ENCODE peak calls at places on chromosome 14, in six cellular contexts. Y, K, O, R, Q and E are unnamed samples.

GRCh38 chr14:71454010-71454409 is 478.2 kb upstream of the RGS6 start:
- DNase-seq in Y (no peak), K (no peak), O (no peak), R (no peak), Q (no peak), E (no peak)

GRCh38 chr14:38042356-38042755 is 165.3 kb upstream of the SSTR1 start:
- DNase-seq in Y (no peak), K (peak), O (no peak), R (no peak), Q (no peak), E (no peak)

GRCh38 chr14:92880851-92881250 is 42.1 kb upstream of the CHGA start:
- DNase-seq in Y (no peak), K (no peak), O (no peak), R (no peak), Q (no peak), E (no peak)

GRCh38 chr14:41423503-41423902 is 183.2 kb upstream of the LRFN5 start:
- DNase-seq in Y (no peak), K (no peak), O (no peak), R (no peak), Q (no peak), E (no peak)

GRCh38 chr14:64244279-64244678 is 49.9 kb downstream of the ESR2 start:
- DNase-seq in Y (no peak), K (no peak), O (no peak), R (no peak), Q (peak), E (no peak)

GRCh38 chr14:49620182-49621113 is at the start of the genes MGAT2 and RPL36AL:
- DNase-seq in Y (peak), K (peak), O (peak), R (peak), Q (peak), E (peak)

GRCh38 chr14:53536446-53536845 is 383.3 kb upstream of the DDHD1 start:
- DNase-seq in Y (no peak), K (no peak), O (no peak), R (no peak), Q (no peak), E (no peak)

GRCh38 chr14:33967138-33967537 is 16.3 kb upstream of the EGLN3 start:
- DNase-seq in Y (no peak), K (no peak), O (no peak), R (no peak), Q (no peak), E (no peak)

GRCh38 chr14:90551733-90552464 is 155.1 kb downstream of the CALM1 start:
- DNase-seq in Y (no peak), K (no peak), O (no peak), R (no peak), Q (no peak), E (no peak)

GRCh38 chr14:103884854-103885253 is 37.5 kb upstream of the PPP1R13B start:
- DNase-seq in Y (no peak), K (no peak), O (no peak), R (no peak), Q (no peak), E (no peak)

GRCh38 chr14:105748204-105748578 is 221.8 kb downstream of the TMEM121 start:
- DNase-seq in Y (peak), K (no peak), O (no peak), R (no peak), Q (no peak), E (peak)

GRCh38 chr14:77616133-77616453 is 344 bp downstream of the SPTLC2 start:
- DNase-seq in Y (no peak), K (no peak), O (no peak), R (peak), Q (no peak), E (no peak)

GRCh38 chr14:21894003-21894897 is 220.6 kb upstream of the OR4E1 start:
- DNase-seq in Y (no peak), K (no peak), O (peak), R (peak), Q (no peak), E (no peak)

GRCh38 chr14:23044840-23045239 is 2.8 kb downstream of the PSMB11 start:
- DNase-seq in Y (no peak), K (no peak), O (no peak), R (no peak), Q (no peak), E (no peak)

GRCh38 chr14:42541535-42542001 is 934.9 kb downstream of the LRFN5 start:
- DNase-seq in Y (no peak), K (no peak), O (no peak), R (no peak), Q (no peak), E (no peak)

GRCh38 chr14:104956290-104956890 is 21.8 kb downstream of the AHNAK2 start:
- DNase-seq in Y (no peak), K (no peak), O (no peak), R (no peak), Q (no peak), E (no peak)

GRCh38 chr14:22898302-22898894 is 15.4 kb downstream of the REM2 start:
- DNase-seq in Y (no peak), K (no peak), O (no peak), R (no peak), Q (no peak), E (no peak)

GRCh38 chr14:55372423-55372822 is 39.2 kb downstream of the ATG14 start:
- DNase-seq in Y (no peak), K (no peak), O (no peak), R (no peak), Q (no peak), E (no peak)

GRCh38 chr14:52802597-52802996 is 11.2 kb upstream of the GNPNAT1 start:
- DNase-seq in Y (no peak), K (no peak), O (no peak), R (no peak), Q (no peak), E (no peak)

GRCh38 chr14:94768521-94769412 is 1.1 kb downstream of the GSC start:
- DNase-seq in Y (no peak), K (no peak), O (peak), R (no peak), Q (peak), E (no peak)

GRCh38 chr14:67806228-67806627 is 10.2 kb downstream of the ZFYVE26 start:
- DNase-seq in Y (no peak), K (no peak), O (no peak), R (no peak), Q (no peak), E (no peak)

GRCh38 chr14:75442166-75442565 is 14.3 kb downstream of the JDP2 start:
- DNase-seq in Y (no peak), K (no peak), O (no peak), R (no peak), Q (no peak), E (no peak)

GRCh38 chr14:40122978-40123648 is 690.9 kb upstream of the FBXO33 start:
- DNase-seq in Y (no peak), K (no peak), O (peak), R (no peak), Q (no peak), E (no peak)

GRCh38 chr14:101707285-101707842 is 54.1 kb upstream of the PPP2R5C start:
- DNase-seq in Y (peak), K (no peak), O (peak), R (no peak), Q (peak), E (peak)

GRCh38 chr14:84403585-84403984 is 1126.4 kb upstream of the FLRT2 start:
- DNase-seq in Y (no peak), K (no peak), O (no peak), R (no peak), Q (no peak), E (no peak)

GRCh38 chr14:104885973-104886689 is 21.1 kb downstream of the CEP170B start:
- DNase-seq in Y (no peak), K (no peak), O (no peak), R (no peak), Q (peak), E (no peak)

GRCh38 chr14:55807059-55807499 is 227.1 kb downstream of the KTN1 start:
- DNase-seq in Y (no peak), K (no peak), O (peak), R (peak), Q (peak), E (no peak)

GRCh38 chr14:94355191-94355794 is 32.2 kb upstream of the SERPINA6 start:
- DNase-seq in Y (no peak), K (no peak), O (no peak), R (no peak), Q (peak), E (no peak)

GRCh38 chr14:94392510-94392935 is 4.1 kb upstream of the SERPINA1 start:
- DNase-seq in Y (no peak), K (no peak), O (peak), R (no peak), Q (no peak), E (no peak)

GRCh38 chr14:75417674-75418073 is 10.1 kb upstream of the JDP2 start:
- DNase-seq in Y (no peak), K (no peak), O (no peak), R (no peak), Q (no peak), E (no peak)

GRCh38 chr14:99575043-99576023 is 28.7 kb downstream of the CCDC85C start:
- DNase-seq in Y (no peak), K (no peak), O (no peak), R (no peak), Q (peak), E (no peak)

GRCh38 chr14:93713726-93714405 is 74.4 kb downstream of the PRIMA1 start:
- DNase-seq in Y (no peak), K (no peak), O (no peak), R (no peak), Q (no peak), E (no peak)